ENCODE peak calls at places on chromosomes 1 and 21, in seven cellular contexts. F, E, A, N, M, S and X are unnamed samples.

GRCh38 chr1:110292327-110292741 is 46.8 kb upstream of the RBM15 start:
- DNase-seq in F (no peak), E (peak; percentile 50), A (peak; percentile 18), N (no peak), M (no peak), S (no peak), X (no peak)

GRCh38 chr1:176770066-176770465 is 307.1 kb downstream of the PAPPA2 start:
- DNase-seq in F (no peak), E (no peak), A (no peak), N (no peak), M (no peak), S (no peak), X (no peak)

GRCh38 chr1:155086856-155087535 is 8.4 kb downstream of the EFNA3 start:
- DNase-seq in F (no peak), E (no peak), A (no peak), N (peak; percentile 54), M (no peak), S (no peak), X (peak; percentile 75)

GRCh38 chr1:12472798-12473551 is 145.0 kb downstream of the DHRS3 start:
- DNase-seq in F (no peak), E (no peak), A (no peak), N (no peak), M (peak; percentile 37), S (no peak), X (peak; percentile 92)

GRCh38 chr1:48234086-48234485 is 11.6 kb downstream of the SLC5A9 start:
- DNase-seq in F (no peak), E (no peak), A (no peak), N (no peak), M (no peak), S (no peak), X (no peak)

GRCh38 chr1:161307230-161307768 is 2.5 kb downstream of the MPZ start:
- DNase-seq in F (no peak), E (peak; percentile 50), A (peak; percentile 29), N (no peak), M (no peak), S (no peak), X (peak; percentile 83)

GRCh38 chr1:56424744-56425493 is 154.4 kb downstream of the PLPP3 start:
- DNase-seq in F (peak; percentile 68), E (peak; percentile 71), A (peak; percentile 29), N (peak; percentile 73), M (no peak), S (peak; percentile 43), X (no peak)

GRCh38 chr1:153168686-153169085 is 18.0 kb upstream of the SPRR2G start:
- DNase-seq in F (no peak), E (no peak), A (no peak), N (no peak), M (no peak), S (no peak), X (no peak)

GRCh38 chr21:44510508-44511218 is 29.3 kb downstream of the KRTAP10-1 start:
- DNase-seq in F (peak; percentile 77), E (no peak), A (peak; percentile 41), N (no peak), M (peak; percentile 75), S (peak; percentile 21), X (peak; percentile 94)

GRCh38 chr1:224635356-224635755 is 19.2 kb downstream of the CNIH3 start:
- DNase-seq in F (no peak), E (peak; percentile 87), A (no peak), N (no peak), M (no peak), S (no peak), X (no peak)

GRCh38 chr1:228048659-228049333 is 33.7 kb upstream of the ARF1 start:
- DNase-seq in F (no peak), E (no peak), A (no peak), N (no peak), M (no peak), S (no peak), X (peak; percentile 58)

GRCh38 chr1:170586942-170587593 is 55.1 kb downstream of the GORAB start:
- DNase-seq in F (no peak), E (peak; percentile 40), A (no peak), N (no peak), M (no peak), S (peak; percentile 52), X (no peak)

GRCh38 chr1:202237052-202237451 is 43.5 kb downstream of the LGR6 start:
- DNase-seq in F (no peak), E (peak; percentile 15), A (peak; percentile 79), N (peak; percentile 43), M (peak; percentile 36), S (no peak), X (peak; percentile 61)

GRCh38 chr1:62384276-62385005 is 52.4 kb upstream of the USP1 start:
- DNase-seq in F (peak; percentile 29), E (peak; percentile 86), A (no peak), N (no peak), M (no peak), S (peak; percentile 26), X (no peak)

GRCh38 chr1:52569333-52570265 is 16.7 kb upstream of the TUT4 start:
- DNase-seq in F (no peak), E (no peak), A (no peak), N (no peak), M (no peak), S (no peak), X (no peak)

GRCh38 chr21:35217504-35218060 is 168.5 kb upstream of the RUNX1 start:
- DNase-seq in F (no peak), E (peak; percentile 85), A (peak; percentile 48), N (no peak), M (no peak), S (no peak), X (no peak)

GRCh38 chr1:94286864-94287437 is 49.6 kb upstream of the ARHGAP29 start:
- DNase-seq in F (peak; percentile 33), E (no peak), A (no peak), N (no peak), M (no peak), S (no peak), X (no peak)

GRCh38 chr1:204261746-204262505 is 48.1 kb upstream of the GOLT1A start:
- DNase-seq in F (no peak), E (peak; percentile 77), A (no peak), N (no peak), M (no peak), S (no peak), X (no peak)

GRCh38 chr1:51516639-51517158 is 2.4 kb downstream of the EPS15 start:
- DNase-seq in F (no peak), E (peak; percentile 13), A (no peak), N (no peak), M (no peak), S (no peak), X (no peak)

GRCh38 chr1:59214764-59215208 is 82.1 kb upstream of the FGGY start:
- DNase-seq in F (peak; percentile 36), E (peak; percentile 74), A (peak; percentile 3), N (no peak), M (no peak), S (no peak), X (no peak)

GRCh38 chr1:211101481-211101880 is 32.5 kb downstream of the KCNH1 start:
- DNase-seq in F (no peak), E (no peak), A (no peak), N (no peak), M (no peak), S (no peak), X (no peak)

GRCh38 chr1:98991127-98992003 is 13.3 kb downstream of the PLPPR5 start:
- DNase-seq in F (no peak), E (peak; percentile 93), A (peak; percentile 35), N (no peak), M (no peak), S (no peak), X (no peak)

GRCh38 chr1:11752359-11753208 is 9.4 kb upstream of the C1orf167 start:
- DNase-seq in F (no peak), E (no peak), A (no peak), N (no peak), M (no peak), S (no peak), X (no peak)

GRCh38 chr1:232207089-232207723 is 422.7 kb downstream of the SIPA1L2 start:
- DNase-seq in F (no peak), E (peak; percentile 5), A (no peak), N (no peak), M (no peak), S (no peak), X (no peak)

GRCh38 chr1:232201024-232201423 is 428.9 kb downstream of the SIPA1L2 start:
- DNase-seq in F (no peak), E (no peak), A (no peak), N (no peak), M (no peak), S (no peak), X (no peak)

GRCh38 chr1:232209357-232209756 is 420.6 kb downstream of the SIPA1L2 start:
- DNase-seq in F (no peak), E (no peak), A (no peak), N (no peak), M (no peak), S (no peak), X (no peak)

GRCh38 chr1:232204269-232204668 is 425.7 kb downstream of the SIPA1L2 start:
- DNase-seq in F (no peak), E (peak; percentile 6), A (no peak), N (no peak), M (no peak), S (no peak), X (no peak)
- TF ChIP-seq POLR2A in F (no peak), E (no peak), A (no peak), N (no peak), M (no peak), S (no peak), X (no peak)

GRCh38 chr1:38072858-38073257 is 26.3 kb upstream of the POU3F1 start:
- DNase-seq in F (no peak), E (no peak), A (no peak), N (no peak), M (no peak), S (no peak), X (no peak)
- TF ChIP-seq CTCF in F (no peak), E (no peak), A (no peak), N (no peak), M (no peak), S (no peak), X (no peak)

GRCh38 chr1:16374266-16374665 is 7.2 kb downstream of the SZRD1 start:
- DNase-seq in F (no peak), E (no peak), A (no peak), N (no peak), M (no peak), S (no peak), X (no peak)
- H3K4me1 ChIP-seq in F (peaks cover 62% of the 10 kb centered on the region), E (peaks cover 33% of the 10 kb centered on the region), A (peaks cover 81% of the 10 kb centered on the region), N (peaks cover 89% of the 10 kb centered on the region), M (peaks cover 30% of the 10 kb centered on the region), S (peaks cover 41% of the 10 kb centered on the region), X (peaks cover 75% of the 10 kb centered on the region)

DNA sequence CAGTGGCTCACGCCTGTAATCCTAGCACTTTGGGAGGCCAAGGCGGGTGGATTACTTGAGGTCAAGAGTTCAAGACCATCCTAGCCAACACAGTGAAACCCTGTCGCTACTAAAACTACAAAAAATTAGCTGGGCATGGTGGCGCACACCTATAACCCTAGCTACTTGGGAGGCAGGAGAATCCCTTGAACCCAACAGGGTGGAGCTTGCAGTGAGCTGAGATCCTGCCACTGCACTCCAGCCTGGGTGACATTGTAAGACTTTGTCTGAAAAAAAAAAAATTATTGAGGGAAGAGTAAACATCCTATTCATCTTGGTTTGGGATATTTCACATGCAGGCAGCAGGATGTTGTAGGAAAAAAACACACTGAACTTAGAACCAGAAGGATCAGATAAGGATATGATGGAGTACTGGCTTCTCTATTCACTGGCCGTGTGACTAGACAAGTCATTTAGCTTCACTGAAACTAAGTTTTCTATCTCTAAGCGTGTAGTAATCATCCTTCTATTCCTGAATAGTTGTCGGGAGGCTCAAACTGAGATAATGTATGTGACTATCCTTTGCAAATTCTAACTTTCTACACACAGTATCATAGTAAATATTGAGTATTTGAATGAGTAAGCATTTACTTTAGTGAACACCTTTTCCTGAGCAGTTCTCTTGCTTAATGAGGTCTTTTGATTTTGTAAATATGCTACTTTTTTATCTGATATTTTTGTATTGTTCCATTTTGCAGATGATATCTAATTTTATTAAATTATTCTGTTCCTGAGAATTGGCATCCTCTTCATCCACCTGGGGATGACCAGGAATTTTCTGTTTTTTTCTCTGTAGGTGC is 18.1 kb downstream of the CAP1 start:
- DNase-seq in F (no peak), E (no peak), A (no peak), N (no peak), M (no peak), S (no peak), X (no peak)
- TF ChIP-seq POLR2A in F (no peak), E (no peak), A (no peak), N (no peak), M (no peak), S (no peak), X (no peak)